ENCODE peak calls at places on chromosomes 2 and 18, in seven cellular contexts. X is left cardiac atrium; A is stimulated activated CD4-positive, alpha-beta T cell treated with anti-CD3 and anti-CD28 coated beads, Interleukin-1b, Interleukin-23, amount 100 ng/mL, for 24 hours; Y is mesendoderm; Z is AG08396; U is NCI-H345; T is T-helper 17 cell. V is an unnamed sample.

GRCh38 chr2:224058048-224058775 is 19.1 kb upstream of the SERPINE2 start:
- DNase-seq in T (no peak), A (no peak), U (no peak), X (no peak), Z (no peak), Y (no peak), V (no peak)

GRCh38 chr18:49813071-49813320 is 337 bp downstream of the ACAA2 start:
- DNase-seq in X (peak; percentile 41), T (no peak), Y (peak; percentile 70), A (no peak), U (peak; percentile 40), Z (peak; percentile 35), V (no peak)

GRCh38 chr2:134932864-134933526 is 14.4 kb downstream of the CCNT2 start:
- DNase-seq in Y (no peak), T (no peak), X (no peak), A (no peak), Z (no peak), U (no peak), V (no peak)

GRCh38 chr2:54015809-54016703 is 45.3 kb upstream of the PSME4 start:
- DNase-seq in A (no peak), U (no peak), X (no peak), Y (no peak), Z (peak; percentile 49), T (no peak), V (no peak)

GRCh38 chr18:50847192-50847591 is 27.4 kb upstream of the MRO start:
- DNase-seq in X (no peak), U (no peak), Z (no peak), T (no peak), Y (no peak), A (no peak), V (no peak)

GRCh38 chr2:235639387-235639786 is 145.5 kb downstream of the AGAP1 start:
- DNase-seq in X (peak; percentile 78), Y (peak; percentile 70), Z (peak; percentile 85), U (no peak), T (no peak), A (no peak), V (no peak)

GRCh38 chr18:56637897-56638231 is 528 bp downstream of the TXNL1 start:
- DNase-seq in Y (peak; percentile 14), A (no peak), X (peak; percentile 24), U (no peak), Z (no peak), T (no peak), V (no peak)

GRCh38 chr18:63325086-63325686 is 5.6 kb upstream of the BCL2 start:
- DNase-seq in X (no peak), Y (no peak), A (no peak), U (no peak), T (no peak), Z (no peak), V (no peak)

GRCh38 chr2:173171924-173172643 is 96.4 kb downstream of the MAP3K20 start:
- DNase-seq in Z (no peak), T (no peak), A (no peak), U (no peak), Y (no peak), X (no peak), V (no peak)

GRCh38 chr2:121049921-121050585 is 234.9 kb downstream of the TFCP2L1 start:
- DNase-seq in Z (no peak), T (no peak), A (no peak), U (no peak), Y (no peak), X (no peak), V (no peak)

GRCh38 chr2:2777213-2777612 is 446.1 kb upstream of the MYT1L start:
- DNase-seq in A (no peak), Y (no peak), T (no peak), Z (no peak), U (no peak), X (no peak), V (no peak)

GRCh38 chr18:79953921-79954651 is 2.6 kb upstream of the SLC66A2 start:
- DNase-seq in U (no peak), X (no peak), A (no peak), T (no peak), Z (no peak), Y (no peak), V (no peak)

GRCh38 chr2:28068098-28068497 is 177.6 kb downstream of the BABAM2 start:
- DNase-seq in A (no peak), Z (no peak), T (no peak), U (no peak), X (no peak), Y (no peak), V (no peak)

GRCh38 chr2:73112913-73113633 is at the start of gene RAB11FIP5:
- DNase-seq in U (peak; percentile 86), X (peak; percentile 83), T (peak; percentile 87), Y (peak; percentile 71), Z (peak; percentile 93), A (peak; percentile 74), V (peak; percentile 70)

GRCh38 chr2:177678939-177679338 is 286.4 kb downstream of the AGPS start:
- DNase-seq in U (no peak), Z (no peak), X (no peak), A (no peak), Y (no peak), T (no peak), V (no peak)

GRCh38 chr2:235018838-235019237 is 67.0 kb downstream of the SH3BP4 start:
- DNase-seq in X (no peak), Y (no peak), A (no peak), T (no peak), U (no peak), Z (no peak), V (no peak)

GRCh38 chr2:5673861-5674240 is 18.3 kb upstream of the SOX11 start:
- DNase-seq in U (peak; percentile 45), Z (no peak), T (no peak), A (no peak), Y (peak; percentile 62), X (no peak), V (no peak)

GRCh38 chr2:1022178-1022577 is 71.5 kb downstream of the SNTG2 start:
- DNase-seq in U (no peak), Z (no peak), Y (peak; percentile 10), T (no peak), X (no peak), A (no peak), V (no peak)

GRCh38 chr2:206202446-206202845 is 42.8 kb downstream of the EEF1B2 start:
- DNase-seq in U (no peak), A (no peak), Y (no peak), X (no peak), Z (no peak), T (no peak), V (no peak)